ENCODE peak calls at places on chromosomes 5 and 9, in eight cellular contexts. B is DND-41; I is astrocyte of the cerebellum; M is PC-3; O is uterus; C is CD4-positive, alpha-beta T cell; U is foreskin fibroblast; H is fibroblast of lung. G is an unnamed sample.
A peak's percentile ranks its signal among the peaks of the same experiment; 100 is the strongest.

GRCh38 chr9:11709567-11709966 is 983.6 kb upstream of the TYRP1 start:
- DNase-seq in B (no peak), I (no peak), M (no peak), O (no peak), C (no peak), U (no peak), H (no peak), G (no peak)

GRCh38 chr5:43007911-43008368 is 32.2 kb downstream of the ANXA2R start:
- DNase-seq in B (peak; percentile 89), I (no peak), M (peak; percentile 81), O (peak; percentile 44), C (peak; percentile 79), U (peak; percentile 85), H (peak; percentile 84), G (no peak)

GRCh38 chr9:133199648-133200321 is 9.3 kb downstream of the OBP2B start:
- DNase-seq in B (no peak), I (no peak), M (no peak), O (no peak), C (no peak), U (no peak), H (no peak), G (no peak)

GRCh38 chr9:133954862-133955529 is 37.1 kb downstream of the VAV2 start:
- DNase-seq in B (no peak), I (no peak), M (no peak), O (no peak), C (peak; percentile 13), U (no peak), H (no peak), G (no peak)

GRCh38 chr5:124871299-124871698 is 124.9 kb upstream of the ZNF608 start:
- DNase-seq in B (no peak), I (peak; percentile 59), M (no peak), O (no peak), C (no peak), U (peak; percentile 64), H (peak; percentile 93), G (no peak)

GRCh38 chr9:83536332-83536731 is 1.9 kb downstream of the FRMD3 start:
- DNase-seq in B (no peak), I (no peak), M (no peak), O (no peak), C (no peak), U (peak; percentile 34), H (no peak), G (no peak)

GRCh38 chr5:130546216-130546615 is 618.8 kb downstream of the HINT1 start:
- DNase-seq in B (no peak), I (no peak), M (peak; percentile 66), O (no peak), C (no peak), U (no peak), H (peak; percentile 43), G (no peak)

GRCh38 chr9:15738011-15738410 is 185.2 kb downstream of the CCDC171 start:
- DNase-seq in B (no peak), I (no peak), M (no peak), O (no peak), C (no peak), U (peak; percentile 47), H (peak; percentile 15), G (no peak)

GRCh38 chr5:150317048-150318003 is 14.6 kb upstream of the ARSI start:
- DNase-seq in B (no peak), I (peak; percentile 73), M (peak; percentile 96), O (peak; percentile 76), C (no peak), U (peak; percentile 98), H (peak; percentile 97), G (peak; percentile 70)

GRCh38 chr9:129131300-129132145 is 20.3 kb downstream of the PTPA start:
- DNase-seq in B (peak; percentile 79), I (no peak), M (peak; percentile 68), O (peak; percentile 72), C (peak; percentile 82), U (peak; percentile 85), H (peak; percentile 41), G (no peak)
- TF ChIP-seq CTCF in B (peak; percentile 97), I (peak; percentile 98), M (peak; percentile 88), O (peak; percentile 98), C (peak; percentile 99), U (peak; percentile 98), H (peak; percentile 89), G (peak; percentile 99)

DNA sequence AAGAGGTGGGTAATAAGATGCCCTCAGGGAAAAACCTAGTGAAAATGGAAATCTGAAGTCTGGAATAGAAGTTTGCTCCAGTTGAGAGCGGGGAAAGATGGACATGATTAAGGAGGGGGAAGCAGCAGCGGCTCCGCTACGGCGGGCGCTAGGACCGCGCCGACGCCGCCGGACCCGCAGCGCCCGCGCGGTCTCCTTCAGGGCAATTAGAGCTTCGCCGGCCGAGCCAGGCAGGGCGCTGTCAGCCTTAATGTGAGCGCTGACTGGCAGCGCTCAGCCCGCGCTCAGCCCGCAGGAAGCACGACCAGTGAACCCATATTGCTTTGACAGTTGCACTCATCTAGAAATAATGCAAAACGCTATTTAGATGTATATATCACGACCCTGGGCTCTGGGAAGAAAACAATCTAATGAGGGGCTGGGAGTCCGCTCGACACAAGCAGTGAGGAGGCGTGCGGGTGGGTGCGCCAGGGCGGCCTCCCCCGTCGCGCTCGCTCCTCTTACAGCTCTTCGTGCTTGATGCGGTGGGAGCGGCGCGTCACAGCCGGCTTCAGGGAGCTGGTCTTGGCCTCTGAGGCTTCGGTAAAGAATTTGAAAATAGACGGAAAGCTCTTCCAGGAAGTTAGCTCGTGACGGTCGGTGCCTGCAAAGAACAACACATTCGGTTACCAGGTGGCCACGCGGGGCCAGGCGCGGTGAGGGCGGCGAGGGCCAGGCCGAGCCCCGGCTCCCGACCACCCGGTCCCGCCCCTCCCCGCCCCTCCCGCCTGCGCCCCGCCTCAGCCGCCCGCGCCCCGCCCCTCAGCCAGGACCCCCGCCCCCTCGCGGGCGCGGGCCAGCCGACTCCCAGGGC is 37.7 kb downstream of the NR2F1 start:
- DNase-seq in B (no peak), I (no peak), M (peak; percentile 80), O (peak; percentile 31), C (no peak), U (peak; percentile 86), H (peak; percentile 74), G (no peak)
- TF ChIP-seq CTCF in B (no peak), I (peak; percentile 8), M (peak; percentile 22), O (no peak), C (no peak), U (no peak), H (peak; percentile 11), G (no peak)

GRCh38 chr5:172797800-172798199 is 26.8 kb upstream of the DUSP1 start:
- DNase-seq in B (no peak), I (no peak), M (no peak), O (no peak), C (no peak), U (no peak), H (no peak), G (no peak)

GRCh38 chr5:172796306-172796705 is 25.3 kb upstream of the DUSP1 start:
- DNase-seq in B (no peak), I (no peak), M (no peak), O (no peak), C (no peak), U (no peak), H (no peak), G (no peak)

GRCh38 chr5:172792693-172793570 is 21.9 kb upstream of the DUSP1 start:
- DNase-seq in B (no peak), I (no peak), M (no peak), O (no peak), C (no peak), U (no peak), H (no peak), G (no peak)

GRCh38 chr5:172793577-172794488 is 22.8 kb upstream of the DUSP1 start:
- DNase-seq in B (no peak), I (no peak), M (peak; percentile 71), O (no peak), C (no peak), U (peak; percentile 67), H (peak; percentile 64), G (no peak)

GRCh38 chr5:172795401-172795977 is 24.5 kb upstream of the DUSP1 start:
- DNase-seq in B (no peak), I (peak; percentile 93), M (no peak), O (peak; percentile 99), C (no peak), U (peak; percentile 100), H (peak; percentile 96), G (peak; percentile 97)
- TF ChIP-seq CTCF in B (no peak), I (no peak), M (no peak), O (peak; percentile 29), C (no peak), U (no peak), H (no peak), G (peak; percentile 8)

GRCh38 chr5:51380603-51381207 is 2.5 kb upstream of the ISL1 start:
- DNase-seq in B (peak; percentile 29), I (no peak), M (peak; percentile 65), O (no peak), C (no peak), U (peak; percentile 82), H (no peak), G (no peak)
- TF ChIP-seq CTCF in B (peak; percentile 80), I (peak; percentile 55), M (peak; percentile 68), O (no peak), C (no peak), U (peak; percentile 70), H (peak; percentile 43), G (peak; percentile 51)

DNA sequence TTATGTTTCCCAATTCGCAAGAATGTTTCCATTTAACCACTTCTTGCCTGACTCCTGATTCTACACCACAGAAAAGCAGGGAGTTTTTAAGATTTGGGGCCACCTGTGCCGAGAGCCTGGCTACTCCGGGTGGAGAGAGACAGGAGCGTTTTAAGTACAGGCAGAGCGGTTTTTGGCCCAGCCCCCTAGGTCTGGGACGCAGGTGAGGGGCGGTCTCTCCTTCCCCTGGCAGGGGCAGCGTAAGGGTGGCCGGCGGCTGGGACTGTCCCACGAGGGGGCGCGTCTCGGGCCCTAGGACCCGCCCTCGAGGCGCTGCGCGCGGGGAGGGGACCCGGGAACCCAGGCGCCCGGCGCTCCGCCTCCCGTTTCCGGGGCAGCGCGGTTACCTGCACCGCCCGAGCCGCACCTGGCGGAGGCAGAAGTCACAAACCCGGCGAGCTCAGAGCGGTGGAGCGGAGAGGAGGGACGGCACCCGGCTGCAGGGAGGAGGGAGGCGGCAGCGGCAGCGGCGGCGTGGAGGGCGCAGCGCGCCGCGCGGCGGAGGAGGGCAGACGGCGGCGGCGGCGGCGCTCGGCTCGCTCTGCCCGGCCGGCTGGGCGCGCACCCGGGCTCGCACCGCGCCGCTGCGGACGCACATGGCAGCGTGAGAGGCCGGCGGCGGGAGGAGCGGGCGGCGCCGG is at the start of gene WWC1:
- DNase-seq in B (no peak), I (no peak), M (peak; percentile 91), O (no peak), C (peak; percentile 29), U (peak; percentile 72), H (peak; percentile 40), G (no peak)
- TF ChIP-seq CTCF in B (no peak), I (peak; percentile 46), M (peak; percentile 25), O (no peak), C (no peak), U (peak; percentile 21), H (no peak), G (no peak)

GRCh38 chr5:157828949-157829639 is 29.9 kb downstream of the CLINT1 start:
- DNase-seq in B (no peak), I (no peak), M (peak; percentile 60), O (no peak), C (no peak), U (peak; percentile 21), H (no peak), G (no peak)
- TF ChIP-seq CTCF in B (peak; percentile 51), I (peak; percentile 42), M (peak; percentile 71), O (no peak), C (peak; percentile 20), U (peak; percentile 20), H (no peak), G (peak; percentile 38)

GRCh38 chr5:82351754-82352145 is 73.6 kb upstream of the RPS23 start:
- DNase-seq in B (no peak), I (peak; percentile 64), M (peak; percentile 85), O (no peak), C (no peak), U (peak; percentile 87), H (peak; percentile 84), G (peak; percentile 53)
- TF ChIP-seq CTCF in B (peak; percentile 87), I (peak; percentile 68), M (peak; percentile 89), O (peak; percentile 86), C (peak; percentile 93), U (peak; percentile 61), H (peak; percentile 70), G (peak; percentile 78)

G was measured in AG04450.